ENCODE peak calls at places on chromosomes 2 and 18, in four cellular contexts. J, B, V and M are unnamed samples.

GRCh38 chr2:25215948-25216679 is 47.7 kb upstream of the POMC start:
- DNase-seq in J (no peak), B (peak; percentile 76), V (peak; percentile 75), M (peak; percentile 74)

GRCh38 chr2:162233197-162233596 is 10.0 kb downstream of the FAP start:
- DNase-seq in J (no peak), B (no peak), V (peak; percentile 83), M (no peak)

GRCh38 chr18:62979172-62979571 is 263.8 kb downstream of the PHLPP1 start:
- DNase-seq in J (peak; percentile 92), B (no peak), V (peak; percentile 78), M (peak; percentile 60)

GRCh38 chr2:188902906-188903305 is 71.3 kb upstream of the COL3A1 start:
- DNase-seq in J (peak; percentile 23), B (no peak), V (peak; percentile 67), M (no peak)

GRCh38 chr2:218895326-218895725 is 14.7 kb downstream of the WNT10A start:
- DNase-seq in J (no peak), B (no peak), V (no peak), M (no peak)

GRCh38 chr18:9808530-9809241 is 77.1 kb upstream of the TXNDC2 start:
- DNase-seq in J (no peak), B (no peak), V (peak; percentile 43), M (no peak)

GRCh38 chr2:75481041-75481836 is 79.5 kb downstream of the EVA1A start:
- DNase-seq in J (no peak), B (no peak), V (peak; percentile 55), M (no peak)

GRCh38 chr2:241649927-241650326 is 12.4 kb downstream of the ATG4B start:
- DNase-seq in J (no peak), B (no peak), V (no peak), M (no peak)

GRCh38 chr2:99771691-99772333 is 282.0 kb upstream of the REV1 start:
- DNase-seq in J (no peak), B (no peak), V (no peak), M (no peak)

GRCh38 chr2:11073791-11074190 is 81.5 kb upstream of the SLC66A3 start:
- DNase-seq in J (peak; percentile 26), B (no peak), V (peak; percentile 54), M (no peak)

GRCh38 chr2:173049732-173050314 is 25.8 kb upstream of the MAP3K20 start:
- DNase-seq in J (no peak), B (no peak), V (no peak), M (no peak)

GRCh38 chr18:59897321-59897954 is 2.4 kb upstream of the PMAIP1 start:
- DNase-seq in J (no peak), B (no peak), V (no peak), M (no peak)

GRCh38 chr18:41881285-41881684 is 73.7 kb upstream of the PIK3C3 start:
- DNase-seq in J (peak; percentile 2), B (no peak), V (peak; percentile 74), M (no peak)

GRCh38 chr2:12240216-12240615 is 476.5 kb upstream of the TRIB2 start:
- DNase-seq in J (no peak), B (no peak), V (no peak), M (no peak)

GRCh38 chr2:183244300-183244849 is 120.1 kb downstream of the NUP35 start:
- DNase-seq in J (no peak), B (no peak), V (no peak), M (no peak)

GRCh38 chr2:73043978-73044832 is 27.3 kb downstream of the SFXN5 start:
- DNase-seq in J (no peak), B (no peak), V (no peak), M (no peak)

GRCh38 chr2:112137516-112138142 is 556 bp upstream of the FBLN7 start:
- DNase-seq in J (no peak), B (no peak), V (peak; percentile 76), M (no peak)

GRCh38 chr2:217934321-217935131 is 68.3 kb downstream of the TNS1 start:
- DNase-seq in J (peak; percentile 47), B (no peak), V (peak; percentile 98), M (no peak)

DNA sequence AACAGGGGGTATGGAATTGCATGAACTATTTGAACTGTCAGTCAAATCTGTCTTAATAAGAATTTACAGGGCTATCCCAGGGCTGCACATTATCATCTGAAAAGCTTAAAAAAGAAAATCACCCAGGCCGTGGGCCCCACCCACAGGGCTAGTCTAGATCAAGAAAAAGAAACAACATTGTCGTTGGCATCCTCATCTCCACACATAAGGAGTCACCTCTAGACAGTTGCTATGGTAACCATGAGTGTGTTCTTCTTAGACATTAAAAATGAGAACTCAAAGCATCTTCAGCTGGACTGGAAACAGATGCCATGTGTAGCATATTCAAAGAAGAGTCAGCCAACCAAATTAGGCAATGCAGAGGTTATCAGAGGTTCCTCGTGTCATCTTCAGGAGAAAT is 72.3 kb upstream of the CPO start:
- DNase-seq in J (no peak), B (no peak), V (peak; percentile 24), M (no peak)
- H3K27ac ChIP-seq in J (no peak overlapping the region), B (no peak overlapping the region), V (no peak overlapping the region), M (no peak overlapping the region)

GRCh38 chr2:54597153-54597827 is 126.2 kb upstream of the EML6 start:
- DNase-seq in J (no peak), B (no peak), V (no peak), M (peak; percentile 67)
- H3K4me3 ChIP-seq in J (no peak overlapping the region), B (no peak overlapping the region), V (no peak overlapping the region), M (peak overlapping the region; percentile 0)

DNA sequence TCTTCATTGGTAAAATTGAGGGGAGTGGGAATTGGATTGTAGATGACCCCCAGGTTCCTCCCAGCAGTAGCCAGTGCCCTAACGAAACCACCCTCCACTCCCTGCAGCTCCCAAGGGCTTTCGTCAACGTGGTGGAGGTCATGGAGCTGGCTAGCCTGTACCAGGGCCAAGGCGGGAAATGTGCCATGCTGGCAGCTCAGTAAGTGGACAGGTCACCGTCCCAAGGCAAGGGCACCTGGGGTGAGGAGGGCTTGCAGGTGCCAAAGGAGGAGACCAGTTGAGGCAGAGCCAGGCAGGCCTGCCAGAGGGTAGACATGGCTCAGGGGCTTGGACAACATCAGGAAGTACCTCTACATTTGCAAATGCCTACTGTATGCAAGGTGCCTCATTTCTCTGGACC is 122.6 kb upstream of the PPP1CB start:
- DNase-seq in J (no peak), B (no peak), V (no peak), M (peak; percentile 52)
- H3K27ac ChIP-seq in J (no peak overlapping the region), B (peak overlapping the region; percentile 84), V (no peak overlapping the region), M (peak overlapping the region; percentile 93)

GRCh38 chr2:86335865-86336321 is 1.5 kb downstream of the REEP1 start:
- DNase-seq in J (no peak), B (no peak), V (no peak), M (no peak)

GRCh38 chr2:86337235-86338099 is at the start of gene REEP1:
- DNase-seq in J (no peak), B (peak; percentile 59), V (peak; percentile 50), M (peak; percentile 36)

GRCh38 chr2:86333378-86333777 is 4.0 kb downstream of the REEP1 start:
- DNase-seq in J (no peak), B (no peak), V (no peak), M (no peak)

GRCh38 chr2:86338778-86339295 is 1.4 kb upstream of the REEP1 start:
- DNase-seq in J (no peak), B (no peak), V (no peak), M (no peak)

GRCh38 chr2:86336350-86337234 is 834 bp downstream of the REEP1 start:
- DNase-seq in J (no peak), B (no peak), V (no peak), M (no peak)
- H3K4me3 ChIP-seq in J (peak overlapping the region; percentile 29), B (peak overlapping the region; percentile 30), V (peak overlapping the region; percentile 56), M (peak overlapping the region; percentile 58)

GRCh38 chr2:134205087-134205486 is 48.8 kb upstream of the MGAT5 start:
- DNase-seq in J (no peak), B (no peak), V (no peak), M (no peak)
- H3K27ac ChIP-seq in J (no peak overlapping the region), B (no peak overlapping the region), V (no peak overlapping the region), M (peak overlapping the region; percentile 11)

DNA sequence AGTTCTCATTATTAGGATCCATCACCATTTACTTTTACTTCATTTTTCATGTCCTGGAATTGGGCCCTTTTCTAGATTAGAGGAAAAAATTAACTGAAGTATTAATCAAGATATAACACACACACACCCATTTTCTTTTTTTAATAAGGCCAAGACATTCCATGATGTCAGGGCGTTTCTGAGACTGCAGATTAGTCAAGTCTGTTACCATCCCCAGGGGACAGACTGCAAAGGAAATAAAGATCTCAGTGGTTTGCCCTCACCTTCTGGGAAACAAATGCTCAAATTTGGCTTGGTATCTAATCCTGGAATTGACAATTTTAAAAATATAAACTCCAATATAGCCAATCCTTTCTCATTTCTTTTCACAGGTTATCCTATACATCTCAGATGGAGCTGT is 27.4 kb downstream of the RMP24 start:
- DNase-seq in J (no peak), B (no peak), V (peak; percentile 64), M (no peak)
- H3K4me3 ChIP-seq in J (no peak overlapping the region), B (no peak overlapping the region), V (no peak overlapping the region), M (no peak overlapping the region)